ENCODE peak calls at places on chromosome 9, in ten cellular contexts. S is activated CD4-positive, alpha-beta T cell treated with anti-CD3 and anti-CD28 coated beads, Interleukin-2, amount 50 U/mL, for 48 hours; W is aorta; N is iPS-NIHi11; I is stimulated activated CD8-positive, alpha-beta memory T cell treated with anti-CD3 and anti-CD28 coated beads, Interleukin-4, amount 100 ng/mL, for 48 hours; Z is foreskin fibroblast; A is central memory CD4-positive, alpha-beta T cell; O is activated naive CD4-positive, alpha-beta T cell; F is amniotic stem cell; Y is EH. K is an unnamed sample.

GRCh38 chr9:16721972-16722371 is 148.5 kb downstream of the BNC2 start:
- DNase-seq in S (no peak), W (peak; percentile 50), N (no peak), I (no peak), Z (no peak), A (no peak), O (no peak), F (no peak), Y (peak; percentile 64), K (no peak)

GRCh38 chr9:94804917-94805544 is 78.5 kb downstream of the AOPEP start:
- DNase-seq in S (no peak), W (no peak), N (no peak), I (no peak), Z (no peak), A (no peak), O (no peak), F (no peak), Y (no peak), K (no peak)

GRCh38 chr9:8760000-8760767 is 960.6 kb upstream of the DMAC1 start:
- DNase-seq in S (no peak), W (no peak), N (no peak), I (no peak), Z (no peak), A (no peak), O (no peak), F (no peak), Y (no peak), K (no peak)

GRCh38 chr9:30574355-30575151 is 1809.9 kb upstream of the ACO1 start:
- DNase-seq in S (no peak), W (no peak), N (peak; percentile 5), I (no peak), Z (no peak), A (no peak), O (no peak), F (no peak), Y (no peak), K (no peak)

GRCh38 chr9:1042466-1042865 is 7.7 kb upstream of the DMRT2 start:
- DNase-seq in S (peak; percentile 49), W (no peak), N (peak; percentile 86), I (peak; percentile 69), Z (no peak), A (no peak), O (no peak), F (no peak), Y (no peak), K (peak; percentile 35)

GRCh38 chr9:130039504-130040147 is 3.4 kb downstream of the FNBP1 start:
- DNase-seq in S (peak; percentile 43), W (no peak), N (no peak), I (no peak), Z (no peak), A (peak; percentile 56), O (no peak), F (no peak), Y (peak; percentile 15), K (no peak)

GRCh38 chr9:128102861-128103588 is 24.5 kb downstream of the PTGES2 start:
- DNase-seq in S (no peak), W (no peak), N (no peak), I (no peak), Z (no peak), A (no peak), O (no peak), F (no peak), Y (no peak), K (no peak)

GRCh38 chr9:15191358-15191757 is 115.7 kb downstream of the TTC39B start:
- DNase-seq in S (no peak), W (no peak), N (no peak), I (no peak), Z (no peak), A (no peak), O (no peak), F (no peak), Y (no peak), K (no peak)

GRCh38 chr9:97808972-97809371 is 44.1 kb upstream of the FOXE1 start:
- DNase-seq in S (no peak), W (no peak), N (no peak), I (no peak), Z (no peak), A (no peak), O (no peak), F (no peak), Y (peak; percentile 31), K (no peak)

GRCh38 chr9:111187376-111187775 is 142.6 kb downstream of the OR2K2 start:
- DNase-seq in S (no peak), W (no peak), N (no peak), I (no peak), Z (no peak), A (no peak), O (no peak), F (no peak), Y (peak; percentile 75), K (no peak)

GRCh38 chr9:14399736-14400657 is 86.1 kb upstream of the NFIB start:
- DNase-seq in S (no peak), W (no peak), N (no peak), I (no peak), Z (no peak), A (no peak), O (no peak), F (no peak), Y (no peak), K (no peak)

GRCh38 chr9:7055201-7055903 is 297.6 kb downstream of the KDM4C start:
- DNase-seq in S (no peak), W (no peak), N (no peak), I (no peak), Z (no peak), A (no peak), O (no peak), F (no peak), Y (no peak), K (no peak)

GRCh38 chr9:124179196-124180071 is 78.3 kb upstream of the NEK6 start:
- DNase-seq in S (no peak), W (no peak), N (no peak), I (no peak), Z (no peak), A (no peak), O (no peak), F (no peak), Y (no peak), K (no peak)

GRCh38 chr9:97176206-97176605 is 131.3 kb upstream of the CCDC180 start:
- DNase-seq in S (no peak), W (no peak), N (no peak), I (no peak), Z (no peak), A (no peak), O (no peak), F (no peak), Y (peak; percentile 0), K (no peak)